ENCODE peak calls at places on chromosomes 4 and X, in five cellular contexts. D, O, H, Y and N are unnamed samples.

GRCh38 chrX:30577362-30577961 is at the start of gene TASL:
- DNase-seq in H (no peak), O (no peak), D (no peak), Y (no peak), N (no peak)

GRCh38 chr4:106329027-106329618 is 12.8 kb downstream of the AIMP1 start:
- DNase-seq in Y (no peak), H (peak), D (peak), O (peak), N (peak)

GRCh38 chr4:791866-792630 is 33.9 kb downstream of the CPLX1 start:
- DNase-seq in D (peak), H (no peak), Y (no peak), O (no peak), N (no peak)

GRCh38 chr4:25481648-25482047 is 104.6 kb downstream of the ANAPC4 start:
- DNase-seq in H (no peak), Y (no peak), O (no peak), D (no peak), N (no peak)

GRCh38 chrX:318739-319578 is at the start of gene GTPBP6:
- DNase-seq in O (peak), H (peak), D (peak), Y (peak), N (peak)

GRCh38 chrX:27444093-27444908 is 18.8 kb downstream of the PPP4R3C start:
- DNase-seq in D (no peak), O (peak), Y (no peak), H (no peak), N (no peak)

GRCh38 chr4:2462218-2462991 is 6.5 kb upstream of the RNF4 start:
- DNase-seq in D (peak), H (peak), O (peak), Y (peak), N (peak)

GRCh38 chrX:154485150-154486051 is 1.0 kb downstream of the UBL4A start:
- DNase-seq in D (peak), Y (peak), H (no peak), O (no peak), N (no peak)

GRCh38 chr4:56118845-56119244 is 170.1 kb downstream of the CEP135 start:
- DNase-seq in O (no peak), Y (no peak), H (no peak), D (no peak), N (no peak)

GRCh38 chr4:19327364-19327763 is 924.3 kb upstream of the SLIT2 start:
- DNase-seq in O (no peak), Y (no peak), H (peak), D (no peak), N (no peak)

GRCh38 chr4:957581-958313 is 15.6 kb downstream of the DGKQ start:
- DNase-seq in H (no peak), O (no peak), D (no peak), Y (no peak), N (no peak)

GRCh38 chrX:19855700-19856381 is 31.6 kb downstream of the SH3KBP1 start:
- DNase-seq in H (no peak), O (no peak), Y (no peak), D (no peak), N (no peak)

GRCh38 chr4:159776915-159777314 is 674.0 kb downstream of the RAPGEF2 start:
- DNase-seq in Y (no peak), H (no peak), D (no peak), O (no peak), N (no peak)

GRCh38 chr4:105147226-105148151 is 813 bp downstream of the TET2 start:
- DNase-seq in Y (no peak), O (peak), H (peak), D (peak), N (peak)

GRCh38 chrX:143632625-143633387 is 3.1 kb downstream of the SLITRK4 start:
- DNase-seq in D (no peak), Y (no peak), H (no peak), O (no peak), N (no peak)

GRCh38 chrX:24982306-24982965 is 33.3 kb downstream of the ARX start:
- DNase-seq in H (peak), O (no peak), D (no peak), Y (no peak), N (no peak)

GRCh38 chr4:109009909-109010308 is 247.1 kb upstream of the ETNPPL start:
- DNase-seq in H (peak), O (no peak), Y (no peak), D (no peak), N (no peak)

GRCh38 chr4:140887467-140887866 is 131.3 kb upstream of the TBC1D9 start:
- DNase-seq in Y (no peak), H (no peak), O (no peak), D (no peak), N (no peak)

GRCh38 chr4:78661923-78662521 is 110.5 kb downstream of the ANXA3 start:
- DNase-seq in D (no peak), O (peak), Y (no peak), H (peak), N (no peak)

GRCh38 chr4:130478406-130478805 is 1382.5 kb downstream of the C4orf33 start:
- DNase-seq in D (no peak), O (no peak), Y (no peak), H (peak), N (no peak)

GRCh38 chr4:15003891-15004700 is 1.8 kb downstream of the CPEB2 start:
- DNase-seq in O (no peak), D (peak), H (no peak), Y (peak), N (no peak)

GRCh38 chr4:184252136-184253071 is 34.7 kb upstream of the ENPP6 start:
- DNase-seq in O (no peak), H (no peak), D (no peak), Y (peak), N (no peak)

GRCh38 chr4:184250795-184251679 is 33.4 kb upstream of the ENPP6 start:
- DNase-seq in Y (peak), O (peak), D (peak), H (peak), N (peak)

GRCh38 chr4:184253072-184253420 is 35.4 kb upstream of the ENPP6 start:
- DNase-seq in O (no peak), H (no peak), D (no peak), Y (no peak), N (no peak)

GRCh38 chr4:184248216-184248615 is 30.5 kb upstream of the ENPP6 start:
- DNase-seq in Y (no peak), O (no peak), H (no peak), D (no peak), N (no peak)

DNA sequence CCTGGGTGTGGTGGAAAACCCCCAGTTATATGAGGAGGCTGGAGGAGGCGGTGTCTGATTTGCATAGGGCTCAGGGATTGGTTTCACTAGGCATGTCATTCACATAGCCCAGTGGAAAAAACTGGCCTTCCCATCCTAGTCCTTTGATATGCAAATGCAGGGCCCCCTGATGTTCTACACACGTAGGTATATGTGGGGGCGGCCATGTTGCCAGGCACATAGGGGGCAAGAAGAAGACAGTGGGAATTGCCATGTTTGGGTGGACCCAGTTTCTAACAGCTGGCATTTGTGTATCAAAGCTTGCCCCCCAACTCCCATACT is 34.0 kb upstream of the ENPP6 start:
- DNase-seq in Y (no peak), D (no peak), O (no peak), H (no peak), N (no peak)
- TF ChIP-seq MAFK in Y (no peak), D (no peak), O (no peak), H (no peak), N (no peak)

GRCh38 chrX:37997096-37997495 is 9.3 kb upstream of the SYTL5 start:
- DNase-seq in O (no peak), Y (no peak), H (no peak), D (no peak), N (no peak)
- TF ChIP-seq MAFK in O (no peak), Y (no peak), H (no peak), D (no peak), N (no peak)

DNA sequence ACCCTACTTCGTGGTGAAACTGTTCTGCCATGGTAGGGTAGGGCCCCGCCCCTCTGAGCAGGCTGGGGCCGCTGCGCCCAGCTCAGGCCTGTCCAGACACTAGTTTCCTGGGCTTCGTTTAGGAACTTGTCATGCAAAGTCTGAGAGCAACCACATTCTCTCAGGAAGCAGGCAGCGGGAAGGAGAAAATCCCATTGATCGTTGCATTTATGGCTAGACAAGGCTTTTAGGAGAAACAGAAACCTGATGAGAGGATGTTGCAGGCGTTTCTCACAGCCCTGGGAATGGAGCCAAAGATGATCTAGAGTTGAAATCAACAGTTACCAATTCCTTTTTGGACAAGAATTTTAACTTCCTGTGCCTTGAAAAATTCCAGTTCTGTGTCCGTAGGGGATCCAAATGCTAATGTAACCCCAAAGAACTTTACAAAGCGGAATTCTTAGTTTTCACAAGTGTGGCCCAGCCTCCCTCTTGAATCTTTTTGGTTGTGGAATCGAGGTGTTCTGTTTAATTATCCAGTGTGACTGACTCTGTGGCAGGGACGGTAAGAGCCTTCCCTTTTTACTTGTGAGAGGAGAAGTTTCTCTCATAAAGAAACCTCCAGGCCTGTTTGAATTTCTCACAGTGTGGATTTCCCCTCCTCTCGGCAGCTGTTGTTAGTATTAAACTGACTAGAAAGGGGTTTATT is 4.5 kb upstream of the CXCL9 start:
- DNase-seq in H (peak), Y (peak), D (no peak), O (no peak), N (no peak)
- TF ChIP-seq MAFK in H (no peak), Y (no peak), D (no peak), O (no peak), N (no peak)

DNA sequence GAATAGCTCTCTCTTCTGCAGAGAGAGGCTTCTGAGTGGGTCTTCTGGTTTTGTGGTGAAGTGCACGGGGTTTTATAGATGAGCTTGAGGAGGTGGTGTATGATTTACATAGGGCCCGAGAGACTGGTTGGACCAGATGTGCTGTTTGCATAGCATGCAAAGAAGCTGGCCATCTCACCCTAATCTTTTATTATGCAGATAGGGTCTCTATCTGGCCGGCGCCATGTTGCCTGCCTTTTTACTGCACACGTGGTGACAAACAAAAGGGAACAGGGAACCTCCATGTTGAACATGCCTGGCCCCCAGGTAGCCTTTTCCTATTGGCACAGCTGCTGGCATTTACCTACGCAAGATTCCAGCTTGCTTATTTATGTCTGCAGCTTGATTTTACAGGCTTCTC is 473.3 kb upstream of the FAM47C start:
- DNase-seq in O (no peak), Y (no peak), H (no peak), D (no peak), N (no peak)
- TF ChIP-seq MAFK in O (no peak), Y (no peak), H (no peak), D (no peak), N (no peak)

GRCh38 chrX:36019164-36019563 is 99.6 kb downstream of the CFAP47 start:
- DNase-seq in D (no peak), Y (no peak), O (peak), H (no peak), N (no peak)
- TF ChIP-seq MAFK in D (no peak), Y (no peak), O (no peak), H (no peak), N (no peak)

DNA sequence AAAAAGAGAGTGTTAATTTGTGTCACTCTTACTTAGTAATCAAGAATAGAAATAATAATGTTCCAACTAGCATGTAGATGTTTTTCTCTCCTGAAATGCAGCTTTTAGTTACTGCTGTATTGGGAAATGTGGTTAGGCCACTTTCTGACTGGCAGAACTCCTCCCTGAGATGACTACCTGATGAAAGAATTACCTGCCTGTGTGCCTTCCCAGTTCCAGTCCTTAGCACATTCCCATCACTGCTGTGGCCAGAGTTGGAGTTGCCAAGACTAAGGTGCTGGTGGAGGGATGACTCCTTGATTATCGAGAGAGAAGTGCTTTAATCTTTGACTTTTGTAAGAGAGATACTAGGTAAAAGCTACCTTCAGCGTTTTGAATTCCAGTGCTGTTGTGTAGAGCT is 9.5 kb downstream of the GAB1 start:
- DNase-seq in O (no peak), D (no peak), H (no peak), Y (no peak), N (no peak)
- TF ChIP-seq MAFK in O (no peak), D (no peak), H (no peak), Y (no peak), N (no peak)

DNA sequence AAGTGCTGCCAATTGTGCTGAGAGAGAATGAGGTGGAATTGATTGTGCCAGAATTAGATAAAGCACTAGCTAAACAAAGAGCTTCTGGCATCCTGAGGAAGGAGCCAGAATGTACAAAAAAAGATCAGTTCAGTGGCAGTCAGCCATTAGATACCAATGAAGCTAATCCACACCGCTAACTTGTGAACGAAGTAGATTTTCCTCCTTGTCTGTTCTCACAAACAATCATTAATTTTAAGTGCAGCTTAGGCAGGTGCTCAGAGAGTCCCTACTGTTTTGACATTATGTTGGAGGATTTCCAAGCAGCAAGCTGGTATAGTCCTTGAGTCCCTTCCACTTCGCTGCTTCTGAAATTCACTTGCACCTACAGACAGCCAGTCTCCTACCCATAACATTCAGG is 617.4 kb downstream of the CENPC start:
- DNase-seq in D (no peak), H (no peak), Y (no peak), O (no peak), N (no peak)
- TF ChIP-seq MAFK in D (no peak), H (no peak), Y (no peak), O (no peak), N (no peak)

DNA sequence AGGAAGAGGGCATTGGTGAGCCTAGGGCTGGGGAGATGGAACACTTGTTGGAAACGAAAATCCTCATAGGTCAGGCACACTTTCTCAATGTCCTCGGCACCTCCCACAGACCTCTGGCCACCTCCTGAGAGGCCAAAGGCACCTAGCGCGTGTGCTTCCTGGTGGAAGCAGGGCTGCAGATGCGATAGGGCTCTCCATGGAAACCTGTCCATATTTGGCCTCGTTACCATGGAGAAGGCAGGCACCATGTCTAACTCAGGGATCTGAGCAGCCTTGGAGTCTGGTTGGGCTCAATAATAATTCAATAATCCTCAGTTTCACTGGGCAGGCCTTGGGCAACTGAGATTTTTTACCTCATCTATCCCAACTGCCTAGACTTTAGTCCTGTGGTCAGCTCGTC is 58.3 kb downstream of the RAI2 start:
- DNase-seq in O (no peak), H (no peak), D (no peak), Y (no peak), N (peak)
- TF ChIP-seq MAFK in O (no peak), H (no peak), D (no peak), Y (no peak), N (no peak)

GRCh38 chr4:154041595-154042086 is 252.8 kb upstream of the SFRP2 start:
- DNase-seq in H (no peak), Y (no peak), O (no peak), D (no peak), N (no peak)
- TF ChIP-seq MAFK in H (no peak), Y (no peak), O (no peak), D (no peak), N (no peak)

DNA sequence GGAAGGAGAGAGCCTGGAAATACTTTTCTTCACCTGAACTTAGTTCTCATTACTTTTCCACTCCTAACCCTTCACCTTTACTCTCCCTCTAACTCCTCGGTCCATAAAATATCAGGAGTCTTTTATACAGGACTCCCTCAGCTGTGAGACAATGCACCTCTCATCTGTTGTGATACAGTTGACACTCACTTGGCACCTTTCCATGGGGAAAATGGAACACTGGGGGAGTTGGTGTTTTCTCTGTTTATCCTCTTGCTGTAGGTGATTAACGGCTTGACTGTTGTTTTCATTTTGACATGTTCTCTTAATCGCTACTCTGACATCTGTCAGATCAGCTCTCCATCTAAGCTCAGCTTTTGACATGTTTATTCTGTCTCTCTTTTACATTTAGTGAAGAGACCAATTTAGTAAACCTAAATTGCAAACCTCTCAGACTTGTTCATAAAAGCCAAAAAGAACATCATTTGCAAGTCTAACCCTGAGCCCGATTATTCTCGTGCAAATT is 604.8 kb downstream of the TRAM1L1 start:
- DNase-seq in D (peak), O (no peak), H (no peak), Y (no peak), N (no peak)
- TF ChIP-seq MAFK in D (no peak), O (no peak), H (no peak), Y (no peak), N (no peak)